ENCODE peak calls at places on chromosomes 1 and 21, in five cellular contexts. B is HepG2, C is A549, L is IMR-90, M is K562. T is an unnamed sample.
A peak's percentile ranks its signal among the peaks of the same experiment; 100 is the strongest.

GRCh38 chr21:33383056-33383888 is 19.9 kb upstream of the IFNGR2 start:
- DNase-seq in M (peak; percentile 43), B (peak; percentile 91), C (peak; percentile 71), L (peak; percentile 94), T (no peak)

GRCh38 chr1:91582431-91582921 is 81.8 kb downstream of the CDC7 start:
- DNase-seq in C (peak; percentile 40), M (no peak), B (no peak), L (peak; percentile 100), T (no peak)

GRCh38 chr1:234898455-234899033 is 230.1 kb downstream of the TOMM20 start:
- DNase-seq in C (no peak), M (no peak), L (no peak), B (no peak), T (no peak)

GRCh38 chr21:40850071-40850470 is 3.1 kb upstream of the DSCAM start:
- DNase-seq in M (no peak), C (no peak), L (no peak), B (no peak), T (no peak)

GRCh38 chr1:214700381-214700780 is 97.4 kb downstream of the CENPF start:
- DNase-seq in L (no peak), B (no peak), C (no peak), M (no peak), T (no peak)

GRCh38 chr1:178774263-178774662 is 49.2 kb downstream of the RALGPS2 start:
- DNase-seq in L (peak; percentile 28), C (peak; percentile 21), B (peak; percentile 18), M (no peak), T (no peak)

GRCh38 chr1:234617135-234617985 is 7.4 kb upstream of the IRF2BP2 start:
- DNase-seq in C (no peak), B (no peak), L (no peak), M (no peak), T (no peak)

GRCh38 chr1:197902454-197903195 is at the start of gene C1orf53:
- DNase-seq in C (peak; percentile 91), M (peak; percentile 96), L (peak; percentile 86), B (peak; percentile 71), T (peak; percentile 91)

GRCh38 chr1:200535605-200536004 is 84.9 kb downstream of the KIF14 start:
- DNase-seq in L (no peak), B (peak; percentile 10), C (peak; percentile 64), M (no peak), T (no peak)

GRCh38 chr21:15775981-15776380 is 46.2 kb downstream of the USP25 start:
- DNase-seq in L (peak; percentile 89), B (no peak), C (no peak), M (no peak), T (no peak)

GRCh38 chr1:155801149-155801548 is 55.9 kb downstream of the GON4L start:
- DNase-seq in B (no peak), M (no peak), C (no peak), L (peak; percentile 31), T (no peak)

GRCh38 chr1:26998319-26999300 is 5.1 kb downstream of the TRNP1 start:
- DNase-seq in L (peak; percentile 55), B (no peak), M (no peak), C (peak; percentile 67), T (no peak)

GRCh38 chr1:27001570-27002360 is 8.3 kb downstream of the TRNP1 start:
- DNase-seq in L (no peak), C (peak; percentile 75), B (peak; percentile 50), M (no peak), T (no peak)

GRCh38 chr1:27000092-27000816 is 6.8 kb downstream of the TRNP1 start:
- DNase-seq in M (no peak), C (no peak), B (no peak), L (no peak), T (no peak)

GRCh38 chr1:26999440-26999987 is 6.0 kb downstream of the TRNP1 start:
- DNase-seq in M (no peak), L (peak; percentile 98), B (peak; percentile 77), C (peak; percentile 90), T (peak; percentile 79)

GRCh38 chr1:27000817-27001460 is 7.4 kb downstream of the TRNP1 start:
- DNase-seq in B (no peak), C (peak; percentile 64), L (peak; percentile 75), M (no peak), T (no peak)
- H3K4me1 ChIP-seq in B (peaks cover 93% of the 10 kb centered on the region), C (peaks cover 82% of the 10 kb centered on the region), L (peaks cover 55% of the 10 kb centered on the region), M (peaks cover 27% of the 10 kb centered on the region), T (peaks cover 70% of the 10 kb centered on the region)

GRCh38 chr1:182644863-182645262 is 39.5 kb downstream of the RGS8 start:
- DNase-seq in B (no peak), L (no peak), M (no peak), C (no peak), T (no peak)
- TF ChIP-seq MAFK in B (no peak), L (no peak), M (no peak), C (no peak), T (no peak)

GRCh38 chr1:76247261-76247852 is 172.8 kb downstream of the ST6GALNAC3 start:
- DNase-seq in C (no peak), L (no peak), M (no peak), B (no peak), T (no peak)

GRCh38 chr1:76254165-76255043 is 179.9 kb downstream of the ST6GALNAC3 start:
- DNase-seq in C (no peak), L (no peak), B (no peak), M (no peak), T (no peak)

DNA sequence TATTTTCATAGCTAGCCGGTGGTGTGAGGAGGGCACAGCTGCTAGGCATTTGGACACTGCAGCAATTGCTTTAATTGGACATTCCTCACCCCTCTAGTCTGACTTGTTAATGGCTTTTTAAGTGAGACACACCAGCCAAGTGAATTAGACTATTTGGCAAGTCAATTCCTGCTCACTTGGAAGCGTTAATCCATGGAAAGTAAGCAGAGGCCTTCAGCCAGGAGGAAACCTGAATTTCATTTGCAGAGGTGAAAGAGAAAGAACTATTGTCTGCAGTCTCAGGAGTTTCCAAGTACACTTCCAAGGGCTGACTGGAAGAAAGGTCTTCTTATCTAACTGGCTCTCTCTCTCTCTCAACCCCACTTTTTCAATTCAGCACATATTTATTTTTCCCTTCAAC is 175.8 kb downstream of the ST6GALNAC3 start:
- DNase-seq in C (no peak), B (no peak), M (no peak), L (no peak), T (no peak)
- H3K4me1 ChIP-seq in C (no peaks in the 10 kb centered on the region), B (no peaks in the 10 kb centered on the region), M (no peaks in the 10 kb centered on the region), L (no peaks in the 10 kb centered on the region), T (peaks cover 8% of the 10 kb centered on the region)

GRCh38 chr1:185314416-185314815 is 2.6 kb downstream of the IVNS1ABP start:
- DNase-seq in M (no peak), C (no peak), B (no peak), L (no peak), T (no peak)
- TF ChIP-seq MAFK in M (no peak), C (no peak), B (no peak), L (no peak), T (no peak)

GRCh38 chr1:183044893-183045649 is 21.9 kb downstream of the LAMC1 start:
- DNase-seq in B (no peak), L (no peak), C (no peak), M (no peak), T (no peak)

GRCh38 chr1:183043872-183044859 is 20.9 kb downstream of the LAMC1 start:
- DNase-seq in B (peak; percentile 33), M (no peak), L (peak; percentile 94), C (peak; percentile 55), T (no peak)

GRCh38 chr1:183040600-183040999 is 17.4 kb downstream of the LAMC1 start:
- DNase-seq in C (no peak), B (no peak), M (no peak), L (no peak), T (no peak)

GRCh38 chr1:183039985-183040447 is 16.8 kb downstream of the LAMC1 start:
- DNase-seq in M (no peak), B (no peak), C (no peak), L (peak; percentile 88), T (no peak)

GRCh38 chr1:183043254-183043653 is 20.0 kb downstream of the LAMC1 start:
- DNase-seq in M (no peak), B (no peak), L (no peak), C (no peak), T (no peak)
- H3K4me1 ChIP-seq in M (no peaks in the 10 kb centered on the region), B (peaks cover 70% of the 10 kb centered on the region), L (peaks cover 26% of the 10 kb centered on the region), C (peaks cover 91% of the 10 kb centered on the region), T (peaks cover 5% of the 10 kb centered on the region)

GRCh38 chr1:53329183-53329544 is 1.3 kb upstream of the LRP8 start:
- DNase-seq in M (no peak), L (no peak), C (no peak), B (no peak), T (no peak)

GRCh38 chr1:53332188-53332564 is 4.3 kb upstream of the LRP8 start:
- DNase-seq in B (no peak), M (no peak), C (no peak), L (no peak), T (no peak)

GRCh38 chr1:53331446-53332187 is 3.7 kb upstream of the LRP8 start:
- DNase-seq in B (no peak), L (no peak), M (no peak), C (no peak), T (no peak)

GRCh38 chr1:53332833-53333232 is 5.0 kb upstream of the LRP8 start:
- DNase-seq in M (no peak), C (no peak), L (no peak), B (no peak), T (peak; percentile 14)

GRCh38 chr1:53330819-53331218 is 2.9 kb upstream of the LRP8 start:
- DNase-seq in B (peak; percentile 29), L (no peak), M (no peak), C (no peak), T (no peak)
- TF ChIP-seq MAFK in B (no peak), L (no peak), M (no peak), C (no peak), T (no peak)